ENCODE peak calls at places on chromosome 5, in six cellular contexts. V is stimulated activated CD4-positive, alpha-beta T cell treated with anti-CD3 and anti-CD28 coated beads, Interleukin-4, amount 100 ng/mL, for 1 hour; W is HFF-Myc; T is stimulated activated CD8-positive, alpha-beta memory T cell treated with anti-CD3 and anti-CD28 coated beads, Interleukin-12 subunit alpha, Interleukin-12 subunit beta, amount 100 ng/mL, for 4 hours; L is adipocyte; H is NCI-H1092. I is an unnamed sample.

GRCh38 chr5:150114102-150114641 is 27.8 kb upstream of the CSF1R start:
- DNase-seq in V (no peak), W (no peak), T (no peak), L (no peak), H (no peak), I (peak)

GRCh38 chr5:138077064-138077696 is 6.7 kb upstream of the WNT8A start:
- DNase-seq in V (peak), W (peak), T (no peak), L (peak), H (no peak), I (peak)

GRCh38 chr5:168646335-168646734 is 67.2 kb upstream of the PANK3 start:
- DNase-seq in V (no peak), W (no peak), T (no peak), L (peak), H (no peak), I (no peak)

GRCh38 chr5:17928571-17928970 is 294.3 kb downstream of the TAF11L14 start:
- DNase-seq in V (no peak), W (no peak), T (no peak), L (peak), H (no peak), I (no peak)

GRCh38 chr5:150206076-150206779 is 16.4 kb downstream of the SLC6A7 start:
- DNase-seq in V (no peak), W (no peak), T (no peak), L (no peak), H (no peak), I (no peak)

GRCh38 chr5:173333900-173334685 is 5.9 kb upstream of the STC2 start:
- DNase-seq in V (no peak), W (no peak), T (no peak), L (peak), H (no peak), I (no peak)

GRCh38 chr5:15683332-15683731 is 183.4 kb downstream of the FBXL7 start:
- DNase-seq in V (no peak), W (no peak), T (no peak), L (no peak), H (no peak), I (peak)

GRCh38 chr5:139678751-139679750 is 30.9 kb downstream of the CXXC5 start:
- DNase-seq in V (no peak), W (no peak), T (no peak), L (peak), H (no peak), I (no peak)

GRCh38 chr5:150781706-150782614 is 3.4 kb downstream of the SMIM3 start:
- DNase-seq in V (no peak), W (peak), T (no peak), L (peak), H (no peak), I (peak)

GRCh38 chr5:12902611-12903010 is 998.4 kb upstream of the CTNND2 start:
- DNase-seq in V (no peak), W (no peak), T (no peak), L (no peak), H (no peak), I (no peak)

GRCh38 chr5:132526290-132526973 is 16.9 kb downstream of the IL5 start:
- DNase-seq in V (peak), W (peak), T (no peak), L (peak), H (peak), I (peak)

GRCh38 chr5:39519566-39520231 is 94.9 kb upstream of the DAB2 start:
- DNase-seq in V (no peak), W (no peak), T (no peak), L (peak), H (no peak), I (no peak)

GRCh38 chr5:181181650-181182565 is 23.1 kb downstream of the TRIM7 start:
- DNase-seq in V (peak), W (no peak), T (no peak), L (peak), H (no peak), I (peak)

GRCh38 chr5:169177431-169177694 is 123.6 kb downstream of the SLIT3 start:
- DNase-seq in V (no peak), W (no peak), T (no peak), L (no peak), H (no peak), I (no peak)

GRCh38 chr5:16666861-16667481 is 50.2 kb upstream of the RETREG1 start:
- DNase-seq in V (peak), W (no peak), T (no peak), L (peak), H (no peak), I (no peak)

GRCh38 chr5:82793808-82794419 is 283.3 kb downstream of the TMEM167A start:
- DNase-seq in V (peak), W (peak), T (no peak), L (peak), H (no peak), I (no peak)

GRCh38 chr5:96565843-96566242 is 96.3 kb upstream of the CAST start:
- DNase-seq in V (no peak), W (peak), T (no peak), L (peak), H (peak), I (no peak)

GRCh38 chr5:20574576-20574975 is 586.6 kb upstream of the CDH18 start:
- DNase-seq in V (no peak), W (no peak), T (no peak), L (no peak), H (no peak), I (no peak)

GRCh38 chr5:54959673-54960418 is 25.5 kb downstream of the ESM1 start:
- DNase-seq in V (peak), W (no peak), T (no peak), L (peak), H (no peak), I (no peak)

GRCh38 chr5:146662229-146662628 is 146.2 kb upstream of the GPR151 start:
- DNase-seq in V (no peak), W (no peak), T (no peak), L (peak), H (no peak), I (no peak)

I was measured in hepatocyte.